ENCODE peak calls at places on chromosomes 7 and 10, in eight cellular contexts. X is GM12878, Z is spleen, O is Caco-2, C is AG10803, Q is HL-60, F is MM.1S, K is kidney. J is an unnamed sample.

GRCh38 chr10:116699049-116699782 is 43.1 kb downstream of the HSPA12A start:
- DNase-seq in Q (no peak), Z (no peak), F (no peak), K (no peak), O (no peak), X (no peak), C (no peak), J (no peak)

GRCh38 chr10:2392145-2392812 is 655.0 kb upstream of the ADARB2 start:
- DNase-seq in C (peak; percentile 1), Z (no peak), O (no peak), X (no peak), F (no peak), Q (no peak), K (no peak), J (no peak)

GRCh38 chr10:114304566-114305421 is 65.7 kb downstream of the VWA2 start:
- DNase-seq in F (peak; percentile 45), Q (peak; percentile 38), X (no peak), Z (peak; percentile 91), K (peak; percentile 86), O (peak; percentile 73), C (no peak), J (no peak)

GRCh38 chr7:2567663-2568238 is 9.0 kb downstream of the IQCE start:
- DNase-seq in F (no peak), Z (no peak), Q (no peak), C (peak; percentile 48), X (no peak), K (no peak), O (no peak), J (no peak)

GRCh38 chr10:22268503-22268902 is 47.7 kb upstream of the COMMD3 start:
- DNase-seq in F (no peak), X (no peak), Q (no peak), K (no peak), O (no peak), C (no peak), Z (no peak), J (no peak)

GRCh38 chr7:157468221-157469111 is 131.7 kb downstream of the DNAJB6 start:
- DNase-seq in X (no peak), Q (no peak), C (no peak), F (no peak), K (no peak), Z (peak; percentile 71), O (no peak), J (no peak)

GRCh38 chr7:30029696-30030095 is 1.5 kb downstream of the PLEKHA8 start:
- DNase-seq in X (no peak), F (peak; percentile 54), C (no peak), Z (no peak), O (no peak), K (no peak), Q (no peak), J (no peak)

GRCh38 chr10:116771101-116771705 is 28.8 kb upstream of the HSPA12A start:
- DNase-seq in Z (no peak), O (no peak), K (peak; percentile 93), F (no peak), Q (no peak), X (no peak), C (peak; percentile 93), J (no peak)

GRCh38 chr10:28111712-28112111 is 112.8 kb upstream of the ODAD2 start:
- DNase-seq in Q (no peak), X (no peak), C (peak; percentile 36), K (no peak), O (no peak), F (no peak), Z (no peak), J (no peak)

GRCh38 chr7:158512042-158512441 is 75.6 kb downstream of the PTPRN2 start:
- DNase-seq in K (no peak), Z (peak; percentile 2), F (no peak), C (no peak), Q (no peak), O (no peak), X (no peak), J (no peak)

DNA sequence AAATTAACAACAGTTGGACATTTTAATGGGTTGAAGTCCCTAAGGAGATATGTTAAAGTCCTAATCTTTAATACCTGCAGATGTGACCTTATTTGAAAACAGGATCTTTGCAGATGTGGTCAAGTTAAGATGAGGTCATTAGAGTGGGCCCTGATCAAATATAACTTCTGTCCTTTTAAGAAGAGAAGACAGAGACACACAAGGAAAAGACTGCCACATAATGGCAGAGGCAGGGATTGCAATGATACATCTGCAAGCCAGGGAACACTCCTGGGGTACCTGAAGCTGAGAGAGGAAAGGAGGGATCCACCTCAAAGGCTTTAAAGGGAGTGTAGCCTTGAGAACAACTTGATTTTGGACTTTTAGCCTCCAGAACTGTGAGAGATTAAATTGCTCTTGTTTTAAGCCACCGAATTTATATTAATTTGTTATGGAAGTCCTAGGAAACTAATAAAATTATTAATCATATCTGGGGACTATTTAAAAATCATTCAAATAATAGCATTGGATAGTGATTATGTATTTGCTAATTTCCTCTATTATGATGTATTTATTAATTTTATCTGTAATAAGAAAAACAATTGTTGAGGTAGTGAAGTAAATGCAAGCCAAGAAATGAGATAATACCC is 700.0 kb upstream of the PCDH15 start:
- DNase-seq in C (peak; percentile 1), X (no peak), O (peak; percentile 69), Q (no peak), Z (no peak), F (peak; percentile 49), K (no peak), J (no peak)
- TF ChIP-seq CTCF in C (peak; percentile 59), X (peak; percentile 63), O (peak; percentile 82), Q (peak; percentile 21), Z (peak; percentile 38), F (peak; percentile 73), K (peak; percentile 32), J (peak; percentile 48)

GRCh38 chr7:39910108-39910869 is 39.8 kb upstream of the CDK13 start:
- DNase-seq in C (peak; percentile 45), X (no peak), Z (no peak), K (no peak), Q (peak; percentile 57), F (no peak), O (no peak), J (no peak)
- H3K4me3 ChIP-seq in C (no peak overlapping the region), X (no peak overlapping the region), Z (no peak overlapping the region), K (no peak overlapping the region), Q (no peak overlapping the region), F (no peak overlapping the region), O (no peak overlapping the region), J (no peak overlapping the region)

DNA sequence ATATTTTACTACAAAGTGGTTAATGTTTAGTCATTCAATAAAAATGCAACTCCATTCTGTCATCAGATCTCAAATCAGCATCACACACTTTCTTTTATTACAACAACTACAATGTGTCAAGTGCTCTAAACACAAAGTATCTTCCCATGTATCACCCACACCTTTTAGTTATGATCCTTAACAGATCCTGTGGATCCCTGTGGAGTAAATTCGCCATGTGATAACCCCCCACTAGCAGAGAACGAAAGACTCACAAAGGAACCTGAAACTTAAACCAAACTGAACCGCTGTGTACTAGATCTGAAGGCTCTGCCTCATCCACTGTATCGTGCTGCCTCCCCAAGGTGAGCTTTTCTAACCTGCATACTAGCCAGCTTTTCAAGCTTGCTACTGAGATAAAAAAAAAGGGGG is 1.8 kb downstream of the DPY19L1 start:
- DNase-seq in F (peak; percentile 84), Z (no peak), C (peak; percentile 32), K (no peak), O (no peak), Q (no peak), X (no peak), J (peak; percentile 33)
- TF ChIP-seq CTCF in F (peak; percentile 59), Z (no peak), C (no peak), K (peak; percentile 18), O (no peak), Q (no peak), X (peak; percentile 77), J (peak; percentile 17)

DNA sequence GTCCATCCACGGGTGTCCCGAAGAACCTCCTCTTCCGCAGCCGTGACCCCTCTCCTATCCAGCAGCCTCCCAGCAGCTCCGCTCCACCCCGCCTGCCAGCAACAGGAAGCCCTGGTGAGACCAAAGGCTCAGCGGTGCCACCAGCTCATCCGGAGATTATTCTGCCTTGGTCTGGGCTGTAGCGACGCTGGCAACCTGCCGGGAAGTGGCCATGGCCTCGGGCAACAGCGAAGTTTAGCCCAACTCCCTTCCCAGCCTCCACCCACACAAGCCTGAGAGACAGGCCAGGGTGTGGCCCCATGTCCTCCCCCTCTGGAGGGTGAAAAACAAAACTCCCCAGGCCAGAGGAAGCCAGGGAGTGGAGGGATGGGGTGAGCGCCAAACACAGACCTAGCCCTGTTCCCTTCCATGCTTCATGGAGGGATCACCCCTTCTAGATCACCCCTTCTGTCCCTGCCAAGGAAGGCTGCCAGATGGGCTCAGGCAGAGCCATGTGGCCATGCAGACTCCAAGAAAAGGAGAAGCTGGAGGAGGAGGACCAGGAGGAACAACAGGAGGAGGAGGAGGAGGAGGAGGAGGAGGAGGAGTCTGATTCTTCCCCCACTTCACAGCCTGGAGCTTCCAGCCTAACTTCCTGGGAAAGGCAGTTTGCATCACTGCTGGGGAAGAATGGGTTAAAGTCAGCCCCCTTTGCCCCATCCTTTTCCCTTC is 924 bp downstream of the CALHM2 start:
- DNase-seq in Z (peak; percentile 93), F (peak; percentile 64), O (no peak), C (peak; percentile 65), K (peak; percentile 92), Q (no peak), X (no peak), J (no peak)
- H3K4me3 ChIP-seq in Z (peak overlapping the region; percentile 84), F (peak overlapping the region; percentile 74), O (no peak overlapping the region), C (peak overlapping the region; percentile 87), K (peak overlapping the region; percentile 59), Q (peak overlapping the region; percentile 58), X (peak overlapping the region; percentile 98), J (peak overlapping the region; percentile 76)

GRCh38 chr7:151056286-151057037 is 1.2 kb downstream of the CDK5 start:
- DNase-seq in O (no peak), K (no peak), Q (no peak), F (no peak), Z (peak; percentile 85), C (no peak), X (no peak), J (no peak)
- TF ChIP-seq CTCF in O (no peak), K (no peak), Q (no peak), F (no peak), Z (no peak), C (no peak), X (no peak), J (no peak)

DNA sequence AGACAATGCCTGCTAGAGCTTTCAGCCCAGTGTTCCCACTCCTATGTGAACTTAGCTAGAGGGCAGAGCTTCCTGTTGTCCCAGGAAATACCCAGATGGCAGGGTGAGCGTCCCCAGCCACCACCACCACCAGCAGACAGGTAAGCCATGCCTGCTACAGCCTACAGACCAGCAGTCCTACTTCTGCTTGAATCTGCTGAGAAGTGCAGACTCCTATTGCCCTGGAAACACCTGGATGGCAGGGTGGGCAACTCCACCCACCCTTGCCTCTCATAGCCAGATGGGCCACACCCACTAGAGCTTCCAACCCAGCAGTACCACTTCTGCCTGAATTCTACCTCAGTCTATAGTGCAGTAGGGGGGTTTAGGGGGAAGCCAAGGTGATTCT is 64.4 kb downstream of the FBXL13 start:
- DNase-seq in X (no peak), F (peak; percentile 39), Z (no peak), O (no peak), K (no peak), C (no peak), Q (no peak), J (no peak)
- H3K4me3 ChIP-seq in X (no peak overlapping the region), F (peak overlapping the region; percentile 36), Z (no peak overlapping the region), O (no peak overlapping the region), K (no peak overlapping the region), C (no peak overlapping the region), Q (no peak overlapping the region), J (no peak overlapping the region)

J was measured in GM12864.